ENCODE peak calls at places on chromosome 17, in nine cellular contexts. H is left ventricle myocardium inferior, Z is uterus, P is Peyer's patch, N is breast epithelium, O is psoas muscle, F is cardiac muscle cell, S is lower lobe of right lung, W is esophagus squamous epithelium. U is an unnamed sample.

GRCh38 chr17:47280072-47280811 is 26.6 kb downstream of the ITGB3 start:
- DNase-seq in H (no peak), P (no peak), Z (no peak), N (no peak), S (no peak), W (no peak), F (no peak), O (peak; percentile 45), U (no peak)

GRCh38 chr17:28744104-28744801 is 442 bp downstream of the TRAF4 start:
- DNase-seq in N (peak; percentile 50), Z (peak; percentile 40), O (peak; percentile 47), P (peak; percentile 80), S (peak; percentile 72), H (peak; percentile 52), F (peak; percentile 69), W (no peak), U (peak; percentile 83)

GRCh38 chr17:20234266-20234665 is 225.1 kb downstream of the SPECC1 start:
- DNase-seq in O (no peak), W (no peak), S (no peak), H (no peak), F (no peak), P (no peak), Z (no peak), N (no peak), U (no peak)

GRCh38 chr17:28481081-28481571 is 7.7 kb downstream of the SLC13A2 start:
- DNase-seq in S (peak; percentile 75), F (peak; percentile 11), W (no peak), H (no peak), N (no peak), Z (no peak), O (no peak), P (no peak), U (no peak)

GRCh38 chr17:47802341-47803022 is 19.1 kb downstream of the OSBPL7 start:
- DNase-seq in Z (no peak), N (no peak), S (no peak), F (peak; percentile 70), P (peak; percentile 74), W (no peak), O (no peak), H (no peak), U (peak; percentile 70)

GRCh38 chr17:72439893-72440502 is 319.2 kb downstream of the SOX9 start:
- DNase-seq in O (no peak), P (no peak), Z (no peak), N (no peak), F (no peak), W (no peak), S (no peak), H (no peak), U (no peak)

GRCh38 chr17:46122486-46122871 is 70.8 kb downstream of the KANSL1 start:
- DNase-seq in O (no peak), F (no peak), S (no peak), Z (no peak), P (no peak), N (no peak), W (no peak), H (no peak), U (no peak)

GRCh38 chr17:16947470-16947869 is 24.4 kb downstream of the TNFRSF13B start:
- DNase-seq in P (no peak), S (no peak), Z (no peak), W (no peak), H (no peak), F (no peak), N (no peak), O (no peak), U (no peak)

GRCh38 chr17:31907342-31907975 is 6.0 kb upstream of the UTP6 start:
- DNase-seq in Z (peak; percentile 55), O (peak; percentile 24), W (no peak), S (no peak), P (no peak), H (no peak), F (no peak), N (peak; percentile 57), U (no peak)

GRCh38 chr17:2215616-2216364 is 87.8 kb downstream of the SMG6 start:
- DNase-seq in S (peak; percentile 66), H (peak; percentile 79), P (peak; percentile 91), N (peak; percentile 53), W (no peak), Z (peak; percentile 89), O (peak; percentile 67), F (peak; percentile 59), U (peak; percentile 84)

GRCh38 chr17:55632236-55632635 is 90.4 kb downstream of the TMEM100 start:
- DNase-seq in S (no peak), F (no peak), P (no peak), N (no peak), Z (no peak), H (no peak), O (no peak), W (no peak), U (no peak)

GRCh38 chr17:74742153-74742515 is 5.1 kb downstream of the RAB37 start:
- DNase-seq in N (no peak), P (peak; percentile 90), Z (no peak), O (no peak), H (peak; percentile 17), S (no peak), W (no peak), F (no peak), U (peak; percentile 65)

GRCh38 chr17:77470800-77471733 is 330.3 kb downstream of the SEC14L1 start:
- DNase-seq in P (no peak), Z (peak; percentile 86), O (no peak), H (peak; percentile 80), W (no peak), S (no peak), N (no peak), F (peak; percentile 88), U (no peak)

GRCh38 chr17:75764711-75765421 is at the start of gene GALK1:
- DNase-seq in S (peak; percentile 88), H (peak; percentile 81), W (no peak), P (peak; percentile 92), Z (peak; percentile 74), F (peak; percentile 81), N (no peak), O (peak; percentile 81), U (peak; percentile 86)
- TF ChIP-seq CTCF in S (peak; percentile 64), H (peak; percentile 69), W (peak; percentile 67), P (peak; percentile 78), Z (no peak), F (peak; percentile 64), N (no peak), O (peak; percentile 49), U (no peak)

GRCh38 chr17:59790936-59791335 is 83.5 kb downstream of the VMP1 start:
- DNase-seq in Z (no peak), S (no peak), F (no peak), O (no peak), W (no peak), N (no peak), P (no peak), H (no peak), U (no peak)

GRCh38 chr17:59783221-59784016 is 76.0 kb downstream of the VMP1 start:
- DNase-seq in O (no peak), S (no peak), N (no peak), W (no peak), H (no peak), F (no peak), P (no peak), Z (no peak), U (no peak)

GRCh38 chr17:59786213-59786535 is 78.7 kb downstream of the VMP1 start:
- DNase-seq in N (no peak), O (no peak), P (no peak), F (no peak), Z (no peak), S (no peak), W (no peak), H (no peak), U (no peak)

GRCh38 chr17:59785091-59785799 is 77.8 kb downstream of the VMP1 start:
- DNase-seq in Z (no peak), F (no peak), O (no peak), P (no peak), H (no peak), W (no peak), S (no peak), N (no peak), U (no peak)

GRCh38 chr17:59786536-59787319 is 79.3 kb downstream of the VMP1 start:
- DNase-seq in N (peak; percentile 66), S (no peak), P (peak; percentile 83), W (peak; percentile 39), O (no peak), F (peak; percentile 72), Z (peak; percentile 53), H (no peak), U (no peak)
- H3K4me3 ChIP-seq in N (no peak overlapping the region), S (peak overlapping the region; percentile 19), P (no peak overlapping the region), W (no peak overlapping the region), O (peak overlapping the region; percentile 40), F (no peak overlapping the region), Z (peak overlapping the region; percentile 23), H (peak overlapping the region; percentile 19), U (no peak overlapping the region)

GRCh38 chr17:21688293-21688949 is 3.9 kb upstream of the KCNJ18 start:
- DNase-seq in H (no peak), O (no peak), S (no peak), Z (no peak), W (no peak), P (no peak), N (no peak), F (no peak), U (no peak)
- H3K9me3 ChIP-seq in H (peaks cover 2% of the 10 kb centered on the region), O (no peaks in the 10 kb centered on the region), S (no peaks in the 10 kb centered on the region), Z (no peaks in the 10 kb centered on the region), W (no peaks in the 10 kb centered on the region), P (no peaks in the 10 kb centered on the region), N (peaks cover 3% of the 10 kb centered on the region), F (no peaks in the 10 kb centered on the region), U (no peaks in the 10 kb centered on the region)

GRCh38 chr17:41301204-41301790 is 1.4 kb downstream of the KRTAP29-1 start:
- DNase-seq in S (no peak), F (no peak), H (no peak), P (no peak), O (no peak), Z (no peak), W (no peak), N (peak; percentile 34), U (no peak)

GRCh38 chr17:41301916-41302901 is at the start of gene KRTAP29-1:
- DNase-seq in F (no peak), N (peak; percentile 62), P (no peak), Z (no peak), W (no peak), H (peak; percentile 61), S (no peak), O (no peak), U (no peak)

GRCh38 chr17:41302981-41303380 is 330 bp upstream of the KRTAP29-1 start:
- DNase-seq in F (no peak), S (no peak), O (no peak), Z (no peak), H (no peak), W (no peak), N (no peak), P (no peak), U (no peak)

GRCh38 chr17:41304091-41304490 is 1.4 kb upstream of the KRTAP29-1 start:
- DNase-seq in N (no peak), H (no peak), O (no peak), S (no peak), Z (no peak), W (no peak), F (no peak), P (no peak), U (no peak)

DNA sequence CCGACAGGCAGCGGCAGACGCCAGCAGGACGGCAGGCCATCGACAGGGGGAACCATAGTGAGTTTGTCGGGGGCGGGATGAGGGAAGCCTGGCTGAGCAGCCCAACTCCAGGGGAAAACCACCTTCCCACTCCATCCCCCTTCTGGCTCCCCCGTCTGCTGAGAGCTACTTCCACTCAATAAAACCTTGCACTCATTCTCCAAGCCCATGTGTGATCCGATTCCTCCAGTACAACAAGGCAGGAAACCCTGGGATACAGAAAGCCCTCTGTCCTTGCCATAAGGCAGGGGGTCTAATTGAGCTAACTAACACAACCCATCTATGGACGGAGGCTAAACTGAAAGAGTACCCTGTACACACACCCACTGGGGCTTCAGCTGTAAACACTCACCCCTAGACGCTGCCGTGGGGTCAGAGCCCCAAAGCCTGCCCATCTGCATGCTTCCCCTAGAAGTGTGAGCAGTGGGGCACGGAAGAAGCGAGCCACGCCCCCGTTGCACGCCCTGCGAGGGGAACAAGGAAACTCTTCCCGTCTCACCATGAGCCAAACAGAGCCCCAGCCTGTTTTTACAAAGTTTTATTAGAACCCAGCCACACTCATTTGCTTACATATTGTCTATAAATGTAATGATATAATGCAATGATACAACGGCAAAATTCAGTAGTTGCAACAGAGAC is 4.1 kb downstream of the KRTAP29-1 start:
- DNase-seq in O (no peak), P (no peak), W (no peak), H (no peak), F (no peak), Z (no peak), S (no peak), N (no peak), U (no peak)
- TF ChIP-seq CTCF in O (no peak), P (no peak), W (no peak), H (no peak), F (no peak), Z (no peak), S (no peak), N (no peak), U (no peak)

U was measured in mucosa of descending colon.